ENCODE peak calls at places on chromosomes 4 and X, in five cellular contexts. P, A, B, S and K are unnamed samples.

GRCh38 chrX:45903781-45904201 is 641.4 kb downstream of the ZNF674 start:
- DNase-seq in P (peak; percentile 5), A (no peak), B (no peak), S (no peak), K (no peak)

GRCh38 chr4:121822796-121823504 is 733 bp downstream of the CCNA2 start:
- DNase-seq in P (peak; percentile 36), A (no peak), B (peak; percentile 17), S (no peak), K (peak; percentile 9)

GRCh38 chr4:26787461-26788340 is 72.9 kb upstream of the STIM2 start:
- DNase-seq in P (no peak), A (no peak), B (peak; percentile 73), S (no peak), K (peak; percentile 56)

GRCh38 chrX:121641560-121641959 is 594.1 kb downstream of the GLUD2 start:
- DNase-seq in P (no peak), A (no peak), B (no peak), S (no peak), K (no peak)

GRCh38 chr4:146675171-146675570 is 36.5 kb downstream of the POU4F2 start:
- DNase-seq in P (no peak), A (no peak), B (no peak), S (no peak), K (no peak)

GRCh38 chrX:44447214-44447613 is 95.4 kb downstream of the FUNDC1 start:
- DNase-seq in P (no peak), A (no peak), B (no peak), S (no peak), K (no peak)

GRCh38 chr4:145179201-145179860 is 1.1 kb downstream of the OTUD4 start:
- DNase-seq in P (peak; percentile 51), A (no peak), B (peak; percentile 68), S (peak; percentile 74), K (peak; percentile 69)

GRCh38 chr4:169376421-169376820 is 105.7 kb upstream of the SH3RF1 start:
- DNase-seq in P (no peak), A (no peak), B (no peak), S (no peak), K (no peak)

GRCh38 chrX:71911731-71912050 is 1.0 kb downstream of the NHSL2 start:
- DNase-seq in P (no peak), A (no peak), B (no peak), S (no peak), K (peak; percentile 1)

GRCh38 chrX:154043003-154043402 is 23.3 kb upstream of the IRAK1 start:
- DNase-seq in P (no peak), A (no peak), B (no peak), S (no peak), K (no peak)

GRCh38 chrX:148500428-148501120 is at the start of gene AFF2:
- DNase-seq in P (peak; percentile 35), A (no peak), B (peak; percentile 29), S (peak; percentile 29), K (peak; percentile 18)

GRCh38 chr4:54525602-54526001 is 132.2 kb upstream of the KIT start:
- DNase-seq in P (no peak), A (no peak), B (no peak), S (no peak), K (peak; percentile 3)

GRCh38 chr4:153684182-153685073 is at the start of gene TLR2:
- DNase-seq in P (peak; percentile 47), A (no peak), B (peak; percentile 71), S (peak; percentile 85), K (peak; percentile 67)

GRCh38 chr4:1307951-1308735 is 18.5 kb downstream of the MAEA start:
- DNase-seq in P (no peak), A (no peak), B (no peak), S (no peak), K (no peak)

GRCh38 chr4:4880492-4880891 is 21.0 kb downstream of the MSX1 start:
- DNase-seq in P (no peak), A (no peak), B (no peak), S (no peak), K (no peak)

GRCh38 chrX:78514852-78515251 is 144.3 kb downstream of the RTL3 start:
- DNase-seq in P (no peak), A (no peak), B (no peak), S (no peak), K (no peak)

GRCh38 chr4:4837921-4838601 is 21.4 kb upstream of the MSX1 start:
- DNase-seq in P (no peak), A (no peak), B (no peak), S (no peak), K (no peak)

GRCh38 chr4:41744572-41745291 is 3.8 kb downstream of the PHOX2B start:
- DNase-seq in P (no peak), A (no peak), B (no peak), S (no peak), K (no peak)

GRCh38 chrX:153164733-153165132 is 14.4 kb upstream of the MAGEA1 start:
- DNase-seq in P (no peak), A (no peak), B (no peak), S (no peak), K (no peak)

GRCh38 chr4:123667991-123668390 is 271.4 kb downstream of the SPRY1 start:
- DNase-seq in P (no peak), A (no peak), B (no peak), S (no peak), K (no peak)

GRCh38 chr4:74267998-74268606 is 40.2 kb upstream of the EPGN start:
- DNase-seq in P (no peak), A (no peak), B (no peak), S (no peak), K (no peak)

GRCh38 chr4:32624943-32625603 is 1904.9 kb downstream of the PCDH7 start:
- DNase-seq in P (no peak), A (no peak), B (no peak), S (no peak), K (no peak)

GRCh38 chr4:40349561-40350198 is 14.5 kb downstream of the CHRNA9 start:
- DNase-seq in P (no peak), A (no peak), B (no peak), S (no peak), K (no peak)

GRCh38 chr4:183099537-183100297 is 660 bp downstream of the WWC2 start:
- DNase-seq in P (peak; percentile 69), A (no peak), B (peak; percentile 59), S (peak; percentile 34), K (peak; percentile 65)

GRCh38 chrX:109384569-109385174 is 97.2 kb downstream of the GUCY2F start:
- DNase-seq in P (peak; percentile 6), A (no peak), B (no peak), S (no peak), K (peak; percentile 28)

GRCh38 chr4:3257125-3257690 is 8.2 kb downstream of the MSANTD1 start:
- DNase-seq in P (no peak), A (no peak), B (peak; percentile 28), S (no peak), K (no peak)

GRCh38 chrX:115625577-115626301 is 64.8 kb downstream of the PLS3 start:
- DNase-seq in P (no peak), A (no peak), B (no peak), S (no peak), K (no peak)

DNA sequence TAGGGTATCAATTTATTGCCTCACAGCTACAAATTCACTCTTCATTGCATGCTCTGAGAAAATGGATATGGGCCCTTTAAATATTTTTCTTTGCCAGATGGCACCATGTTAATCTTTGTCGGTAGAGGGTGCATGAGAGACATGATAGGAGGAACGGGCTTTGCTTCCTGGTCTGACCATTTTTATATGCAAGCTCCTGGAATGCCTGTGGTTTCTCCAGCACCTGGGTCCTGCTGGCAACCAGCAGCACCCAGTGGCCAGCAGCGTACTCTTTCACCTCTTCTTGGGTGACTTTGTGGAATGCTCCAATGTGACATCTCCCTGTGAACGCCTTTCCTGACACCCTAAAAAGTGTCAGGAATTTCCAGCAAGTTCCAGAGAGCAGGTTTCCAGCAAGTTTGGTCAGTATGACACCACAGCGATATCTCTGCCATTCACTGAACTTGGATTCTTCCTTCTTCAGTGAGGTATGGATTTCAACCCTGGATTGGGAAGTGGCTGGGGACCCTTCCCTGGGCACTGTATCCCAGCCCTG is 140.3 kb upstream of the PGRMC2 start:
- DNase-seq in P (no peak), A (peak; percentile 10), B (peak; percentile 75), S (peak; percentile 66), K (peak; percentile 65)
- TF ChIP-seq CTCF in P (no peak), A (peak; percentile 65), B (peak; percentile 66), S (peak; percentile 7), K (peak; percentile 36)

GRCh38 chr4:77123403-77123802 is 33.6 kb upstream of the CCNG2 start:
- DNase-seq in P (no peak), A (no peak), B (no peak), S (no peak), K (no peak)

DNA sequence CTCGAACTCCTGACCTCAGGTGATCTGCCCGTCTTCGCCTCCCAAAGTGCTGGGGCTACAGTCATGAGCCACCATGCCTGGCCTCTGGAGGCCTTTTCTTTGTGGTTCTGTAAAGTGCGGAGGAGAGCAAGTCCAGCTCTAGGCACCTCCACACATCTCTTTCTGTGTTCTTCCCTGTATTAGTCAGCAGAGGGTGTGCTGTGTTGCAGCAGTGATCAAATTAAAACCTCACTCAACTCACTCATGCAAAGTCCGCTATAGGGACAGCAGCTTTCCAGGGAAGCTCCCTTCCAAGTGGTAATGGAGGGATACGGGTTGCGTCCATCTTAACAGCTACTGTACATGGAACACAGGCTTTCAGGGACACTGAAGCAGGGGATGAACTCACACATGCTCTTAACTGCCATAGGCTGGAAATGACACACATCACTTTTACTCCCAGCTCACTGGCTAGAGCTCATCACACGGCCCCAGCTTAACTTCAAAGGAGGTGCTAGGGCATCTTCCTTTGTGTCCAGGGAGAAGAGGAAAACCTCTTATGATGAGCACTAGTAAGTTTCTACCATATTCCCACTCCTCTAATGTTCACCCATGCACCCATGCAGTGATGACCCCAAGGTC is 36.0 kb upstream of the CCNG2 start:
- DNase-seq in P (no peak), A (no peak), B (peak; percentile 20), S (no peak), K (no peak)
- TF ChIP-seq CTCF in P (no peak), A (peak; percentile 10), B (peak; percentile 66), S (no peak), K (no peak)

GRCh38 chr4:10074767-10075105 is 41.9 kb downstream of the WDR1 start:
- DNase-seq in P (no peak), A (no peak), B (no peak), S (no peak), K (no peak)
- TF ChIP-seq CTCF in P (no peak), A (no peak), B (no peak), S (no peak), K (no peak)

DNA sequence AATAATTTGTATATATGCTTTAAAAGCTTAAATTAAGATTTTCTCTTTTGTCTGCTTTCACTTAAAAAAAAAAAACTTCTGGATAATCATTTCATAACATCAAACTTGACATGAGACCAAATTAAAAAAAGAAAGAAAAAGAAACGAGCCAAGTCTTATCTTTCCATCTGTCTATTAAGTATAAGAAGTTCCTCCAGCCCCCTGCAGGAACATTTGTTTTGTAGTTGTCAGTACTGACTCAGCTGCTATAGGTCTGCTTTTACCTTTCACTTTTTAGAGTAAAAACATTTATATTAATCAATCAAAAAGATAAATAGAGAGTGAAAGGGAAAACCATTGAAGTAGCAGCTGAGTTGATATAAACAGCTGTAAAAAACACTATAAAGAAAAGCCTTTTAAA is 46.2 kb downstream of the CCDC158 start:
- DNase-seq in P (no peak), A (no peak), B (no peak), S (no peak), K (no peak)
- TF ChIP-seq CTCF in P (no peak), A (no peak), B (no peak), S (no peak), K (no peak)

GRCh38 chrX:32998776-32999175 is 212.6 kb downstream of the DMD start:
- DNase-seq in P (no peak), A (no peak), B (no peak), S (no peak), K (no peak)
- TF ChIP-seq CTCF in P (no peak), A (no peak), B (no peak), S (no peak), K (no peak)